ENCODE peak calls at places on chromosomes 2 and 18, in ten cellular contexts. X is WTC11, M is mesothelial cell of epicardium, R is AG09319, U is omental fat pad, Z is epithelial cell of proximal tubule, I is psoas muscle, K is endothelial cell, W is GM20000, B is H9. L is an unnamed sample.
A peak's percentile ranks its signal among the peaks of the same experiment; 100 is the strongest.

GRCh38 chr2:118431188-118431562 is 342.9 kb downstream of the INSIG2 start:
- DNase-seq in X (no peak), M (no peak), R (no peak), U (no peak), Z (no peak), I (no peak), K (no peak), W (no peak), B (no peak), L (no peak)

GRCh38 chr2:195595825-195596224 is 61.2 kb upstream of the SLC39A10 start:
- DNase-seq in X (no peak), M (no peak), R (no peak), U (no peak), Z (no peak), I (no peak), K (no peak), W (no peak), B (no peak), L (no peak)

GRCh38 chr2:104443137-104443536 is 410.8 kb upstream of the POU3F3 start:
- DNase-seq in X (no peak), M (no peak), R (no peak), U (no peak), Z (no peak), I (no peak), K (no peak), W (no peak), B (no peak), L (no peak)

GRCh38 chr18:59881728-59882685 is 17.8 kb upstream of the PMAIP1 start:
- DNase-seq in X (no peak), M (no peak), R (no peak), U (no peak), Z (no peak), I (no peak), K (peak; percentile 25), W (no peak), B (no peak), L (no peak)

GRCh38 chr18:48319796-48320638 is 89.2 kb downstream of the ZBTB7C start:
- DNase-seq in X (no peak), M (no peak), R (no peak), U (no peak), Z (no peak), I (no peak), K (no peak), W (no peak), B (no peak), L (no peak)

GRCh38 chr2:234483568-234484251 is 13.2 kb downstream of the ARL4C start:
- DNase-seq in X (peak; percentile 17), M (no peak), R (no peak), U (no peak), Z (no peak), I (no peak), K (peak; percentile 11), W (no peak), B (peak; percentile 53), L (peak; percentile 70)

GRCh38 chr2:170873035-170873692 is 55.9 kb upstream of the GORASP2 start:
- DNase-seq in X (peak; percentile 89), M (peak; percentile 48), R (peak; percentile 35), U (peak; percentile 47), Z (no peak), I (peak; percentile 76), K (peak; percentile 85), W (peak; percentile 76), B (peak; percentile 87), L (peak; percentile 83)

GRCh38 chr18:8895987-8896619 is 190.7 kb downstream of the MTCL1 start:
- DNase-seq in X (no peak), M (no peak), R (peak; percentile 78), U (no peak), Z (no peak), I (no peak), K (no peak), W (no peak), B (no peak), L (no peak)

GRCh38 chr2:25494626-25495025 is 152.9 kb upstream of the DNMT3A start:
- DNase-seq in X (no peak), M (no peak), R (no peak), U (no peak), Z (no peak), I (no peak), K (no peak), W (no peak), B (peak; percentile 34), L (no peak)

GRCh38 chr2:126154256-126154655 is 501.7 kb upstream of the GYPC start:
- DNase-seq in X (no peak), M (no peak), R (no peak), U (no peak), Z (no peak), I (no peak), K (no peak), W (no peak), B (no peak), L (no peak)

GRCh38 chr2:98374286-98374685 is 28.0 kb downstream of the CNGA3 start:
- DNase-seq in X (no peak), M (no peak), R (no peak), U (no peak), Z (no peak), I (no peak), K (no peak), W (no peak), B (no peak), L (no peak)

GRCh38 chr2:9554841-9555337 is 741 bp downstream of the ADAM17 start:
- DNase-seq in X (no peak), M (no peak), R (peak; percentile 49), U (no peak), Z (no peak), I (no peak), K (peak; percentile 21), W (no peak), B (no peak), L (no peak)

GRCh38 chr2:110864721-110865120 is 132.3 kb downstream of the ACOXL start:
- DNase-seq in X (no peak), M (no peak), R (no peak), U (no peak), Z (no peak), I (no peak), K (no peak), W (no peak), B (no peak), L (no peak)

GRCh38 chr2:72084584-72084976 is 63.1 kb downstream of the CYP26B1 start:
- DNase-seq in X (no peak), M (no peak), R (no peak), U (no peak), Z (no peak), I (no peak), K (no peak), W (no peak), B (no peak), L (no peak)

GRCh38 chr2:124018894-124019293 is 6.2 kb upstream of the CNTNAP5 start:
- DNase-seq in X (no peak), M (no peak), R (no peak), U (no peak), Z (no peak), I (no peak), K (peak; percentile 14), W (no peak), B (no peak), L (no peak)
- TF ChIP-seq CTCF in X (no peak), M (peak; percentile 23), R (no peak), U (no peak), Z (peak; percentile 37), I (no peak), K (peak; percentile 49), W (no peak), B (peak; percentile 22), L (no peak)

DNA sequence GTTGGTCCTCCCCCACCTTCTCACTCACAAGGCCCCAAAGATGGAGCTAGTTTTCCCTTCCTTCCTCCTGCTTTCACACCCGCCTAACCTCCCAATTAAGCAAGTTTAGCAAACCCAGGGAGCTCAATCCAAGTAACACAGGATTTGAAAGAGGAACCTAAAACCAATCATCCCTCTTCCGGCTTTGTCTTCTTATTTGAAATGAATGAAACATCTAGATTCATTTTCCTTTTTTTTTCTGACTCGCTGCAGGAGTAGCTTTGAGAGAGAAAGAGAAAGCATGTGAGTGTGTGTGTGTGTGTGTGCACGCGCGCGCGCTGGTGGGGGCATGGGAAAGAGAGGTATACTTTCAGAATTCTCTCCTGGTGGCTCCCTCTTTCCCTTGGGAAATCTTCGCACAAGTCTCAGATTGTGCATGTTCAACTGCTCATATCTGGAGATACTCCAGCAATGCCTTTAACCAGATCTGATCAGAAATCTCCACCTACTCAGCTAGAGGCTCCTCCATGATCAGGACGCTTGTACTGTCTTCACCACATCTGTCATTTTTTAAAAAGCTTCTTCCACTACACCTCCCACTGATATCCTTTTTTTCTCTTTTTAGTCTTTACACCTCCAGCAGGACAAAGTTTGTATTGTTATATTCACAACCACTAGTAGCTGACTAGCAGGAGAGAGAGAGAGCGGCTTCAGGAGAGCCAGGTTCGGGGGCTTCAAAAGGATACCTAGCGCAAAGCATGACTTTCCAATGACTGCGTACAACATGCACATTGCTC is 1.6 kb downstream of the SLC8A1 start:
- DNase-seq in X (no peak), M (no peak), R (no peak), U (no peak), Z (peak; percentile 15), I (no peak), K (no peak), W (no peak), B (no peak), L (no peak)
- TF ChIP-seq CTCF in X (no peak), M (no peak), R (peak; percentile 6), U (no peak), Z (no peak), I (no peak), K (no peak), W (no peak), B (no peak), L (no peak)

DNA sequence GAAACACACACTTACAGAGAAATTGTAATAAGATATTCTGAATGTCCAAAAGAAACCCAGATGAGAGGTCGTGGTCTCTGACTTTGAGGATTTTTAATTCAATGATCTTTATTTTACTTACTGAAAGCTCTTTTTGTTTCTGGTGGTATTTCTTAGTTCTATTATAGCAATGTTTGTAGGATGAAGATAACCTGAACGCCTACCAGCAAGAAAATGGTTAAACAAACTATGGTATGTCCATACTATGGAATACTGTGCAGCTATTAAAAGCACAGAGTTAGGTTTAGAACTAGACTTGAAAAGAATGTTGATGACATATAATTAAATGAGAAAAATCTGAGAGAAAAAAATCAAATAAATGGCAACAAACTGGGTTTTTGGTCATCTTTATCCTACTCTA is 60.3 kb downstream of the LPIN2 start:
- DNase-seq in X (no peak), M (no peak), R (no peak), U (no peak), Z (no peak), I (no peak), K (no peak), W (no peak), B (no peak), L (no peak)
- TF ChIP-seq CTCF in X (no peak), M (no peak), R (no peak), U (no peak), Z (no peak), I (no peak), K (no peak), W (no peak), B (no peak), L (no peak)

DNA sequence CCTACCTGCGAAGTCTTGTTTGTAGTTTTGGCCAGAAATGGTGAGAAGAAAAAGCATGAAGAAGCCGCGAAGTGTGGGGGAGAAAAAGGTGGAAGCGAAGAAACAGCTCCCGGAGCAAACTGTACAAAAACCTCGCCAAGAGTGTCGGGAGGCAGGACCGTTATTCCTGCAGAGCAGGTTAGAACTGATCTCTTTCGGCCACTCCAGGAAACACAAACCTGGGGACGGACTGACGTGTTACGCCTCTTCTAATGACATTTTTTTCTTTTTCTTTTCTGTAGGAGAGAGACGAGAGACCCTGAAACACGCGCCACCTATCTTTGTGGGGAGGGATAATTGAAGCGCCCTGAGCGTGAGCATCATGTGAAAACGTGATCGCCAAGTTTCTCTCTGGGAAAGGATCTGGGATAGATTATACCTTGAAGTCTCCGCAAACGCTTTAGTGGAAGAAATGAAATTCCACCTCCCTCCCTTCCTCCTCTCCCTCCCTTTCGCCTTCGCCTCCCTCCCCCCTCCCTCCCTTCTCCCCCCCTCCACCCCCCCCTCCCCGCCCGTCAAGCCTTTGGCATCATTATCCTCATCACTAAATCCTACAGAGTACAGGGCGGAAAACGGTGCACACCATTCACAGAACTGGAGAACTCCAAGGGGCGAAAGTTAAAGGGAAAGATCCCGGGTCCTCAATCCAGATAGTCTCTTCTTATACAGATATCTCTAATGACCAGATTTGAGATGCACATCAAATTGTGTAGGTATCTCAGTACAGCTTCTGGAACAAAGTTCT is at the start of gene ZEB2:
- DNase-seq in X (no peak), M (no peak), R (peak; percentile 84), U (no peak), Z (no peak), I (peak; percentile 67), K (peak; percentile 50), W (peak; percentile 57), B (peak; percentile 45), L (no peak)
- TF ChIP-seq CTCF in X (no peak), M (peak; percentile 45), R (peak; percentile 86), U (no peak), Z (peak; percentile 61), I (peak; percentile 59), K (peak; percentile 52), W (no peak), B (peak; percentile 40), L (peak; percentile 53)

L was measured in CD8-positive, alpha-beta T cell.